ENCODE peak calls at places on chromosomes 13 and 19, in ten cellular contexts. Y, V, O, U, W, R, S, X, H and G are unnamed samples.

GRCh38 chr13:101415358-101416174 is 742 bp downstream of the NALCN start:
- DNase-seq in Y (no peak), V (no peak), O (no peak), U (no peak), W (no peak), R (no peak), S (no peak), X (no peak), H (no peak), G (no peak)

GRCh38 chr19:8054169-8054568 is 1.6 kb downstream of the CCL25 start:
- DNase-seq in Y (no peak), V (no peak), O (no peak), U (no peak), W (no peak), R (no peak), S (no peak), X (no peak), H (no peak), G (no peak)

GRCh38 chr19:33404506-33404905 is 31.0 kb downstream of the CEBPG start:
- DNase-seq in Y (no peak), V (no peak), O (no peak), U (no peak), W (no peak), R (no peak), S (no peak), X (peak; percentile 44), H (no peak), G (no peak)

GRCh38 chr19:53659292-53659691 is 27.5 kb downstream of the DPRX start:
- DNase-seq in Y (peak; percentile 19), V (no peak), O (no peak), U (no peak), W (no peak), R (no peak), S (peak; percentile 50), X (no peak), H (no peak), G (no peak)

GRCh38 chr19:55598034-55598433 is 1.3 kb downstream of the FIZ1 start:
- DNase-seq in Y (no peak), V (no peak), O (no peak), U (no peak), W (no peak), R (no peak), S (no peak), X (no peak), H (no peak), G (no peak)

GRCh38 chr19:46082728-46083050 is 41.8 kb downstream of the IGFL3 start:
- DNase-seq in Y (no peak), V (no peak), O (no peak), U (no peak), W (no peak), R (no peak), S (no peak), X (no peak), H (no peak), G (no peak)

GRCh38 chr13:111467111-111467890 is 146.9 kb downstream of the TEX29 start:
- DNase-seq in Y (no peak), V (no peak), O (no peak), U (no peak), W (no peak), R (no peak), S (no peak), X (no peak), H (no peak), G (no peak)

GRCh38 chr13:112686987-112687386 is 2.9 kb upstream of the ATP11A start:
- DNase-seq in Y (no peak), V (no peak), O (no peak), U (no peak), W (no peak), R (no peak), S (no peak), X (no peak), H (peak; percentile 50), G (no peak)

GRCh38 chr13:20121154-20121515 is 39.7 kb downstream of the GJA3 start:
- DNase-seq in Y (no peak), V (no peak), O (no peak), U (no peak), W (no peak), R (no peak), S (no peak), X (no peak), H (no peak), G (no peak)

GRCh38 chr19:1041835-1042685 is 2.2 kb downstream of the ABCA7 start:
- DNase-seq in Y (no peak), V (no peak), O (no peak), U (peak; percentile 82), W (no peak), R (no peak), S (peak; percentile 79), X (no peak), H (no peak), G (no peak)

GRCh38 chr13:102972191-102972590 is 94.0 kb downstream of the SLC10A2 start:
- DNase-seq in Y (no peak), V (no peak), O (no peak), U (no peak), W (no peak), R (no peak), S (no peak), X (no peak), H (no peak), G (no peak)

GRCh38 chr13:45916036-45916435 is 64.5 kb upstream of the SIAH3 start:
- DNase-seq in Y (no peak), V (no peak), O (no peak), U (no peak), W (no peak), R (no peak), S (no peak), X (no peak), H (no peak), G (no peak)